ENCODE peak calls at places on chromosomes 13 and 19, in nine cellular contexts. One of them, this sample, is unnamed.

GRCh38 chr19:11013771-11014170 is 52.9 kb downstream of the SMARCA4 start:
- DNase-seq in esophagus squamous epithelium: no peak
- DNase-seq in osteoblast: peak
- DNase-seq in CD8-positive, alpha-beta T cell: no peak
- DNase-seq in dorsolateral prefrontal cortex: no peak
- DNase-seq in heart right ventricle: no peak
- DNase-seq in NB4: no peak
- DNase-seq in right lobe of liver: no peak
- DNase-seq in tibial artery: no peak
- DNase-seq in this sample: no peak

GRCh38 chr19:16330811-16331690 is 6.4 kb downstream of the KLF2 start:
- DNase-seq in right lobe of liver: no peak
- DNase-seq in CD8-positive, alpha-beta T cell: no peak
- DNase-seq in heart right ventricle: no peak
- DNase-seq in tibial artery: no peak
- DNase-seq in dorsolateral prefrontal cortex: no peak
- DNase-seq in NB4: no peak
- DNase-seq in osteoblast: peak
- DNase-seq in esophagus squamous epithelium: no peak
- DNase-seq in this sample: no peak

GRCh38 chr13:67792151-67792665 is 562.1 kb upstream of the PCDH9 start:
- DNase-seq in dorsolateral prefrontal cortex: no peak
- DNase-seq in tibial artery: no peak
- DNase-seq in NB4: no peak
- DNase-seq in esophagus squamous epithelium: no peak
- DNase-seq in right lobe of liver: no peak
- DNase-seq in heart right ventricle: no peak
- DNase-seq in CD8-positive, alpha-beta T cell: no peak
- DNase-seq in osteoblast: no peak
- DNase-seq in this sample: peak

GRCh38 chr19:48629599-48630288 is 7.4 kb downstream of the DBP start:
- DNase-seq in dorsolateral prefrontal cortex: no peak
- DNase-seq in right lobe of liver: peak
- DNase-seq in CD8-positive, alpha-beta T cell: no peak
- DNase-seq in tibial artery: no peak
- DNase-seq in heart right ventricle: peak
- DNase-seq in osteoblast: peak
- DNase-seq in NB4: peak
- DNase-seq in esophagus squamous epithelium: no peak
- DNase-seq in this sample: no peak

GRCh38 chr13:43755844-43756243 is 30.9 kb downstream of the ENOX1 start:
- DNase-seq in heart right ventricle: no peak
- DNase-seq in dorsolateral prefrontal cortex: no peak
- DNase-seq in tibial artery: no peak
- DNase-seq in CD8-positive, alpha-beta T cell: no peak
- DNase-seq in osteoblast: no peak
- DNase-seq in esophagus squamous epithelium: no peak
- DNase-seq in right lobe of liver: no peak
- DNase-seq in NB4: no peak
- DNase-seq in this sample: no peak

GRCh38 chr13:66069570-66069969 is 1160.6 kb downstream of the PCDH9 start:
- DNase-seq in heart right ventricle: no peak
- DNase-seq in osteoblast: no peak
- DNase-seq in tibial artery: no peak
- DNase-seq in esophagus squamous epithelium: no peak
- DNase-seq in CD8-positive, alpha-beta T cell: no peak
- DNase-seq in NB4: no peak
- DNase-seq in right lobe of liver: no peak
- DNase-seq in dorsolateral prefrontal cortex: no peak
- DNase-seq in this sample: peak

GRCh38 chr13:36395280-36395679 is 37.0 kb upstream of the CCNA1 start:
- DNase-seq in dorsolateral prefrontal cortex: no peak
- DNase-seq in tibial artery: no peak
- DNase-seq in esophagus squamous epithelium: no peak
- DNase-seq in right lobe of liver: no peak
- DNase-seq in osteoblast: peak
- DNase-seq in heart right ventricle: no peak
- DNase-seq in NB4: peak
- DNase-seq in CD8-positive, alpha-beta T cell: no peak
- DNase-seq in this sample: peak

GRCh38 chr19:269241-269640 is 22.0 kb downstream of the PLPP2 start:
- DNase-seq in osteoblast: no peak
- DNase-seq in right lobe of liver: no peak
- DNase-seq in tibial artery: no peak
- DNase-seq in heart right ventricle: no peak
- DNase-seq in esophagus squamous epithelium: no peak
- DNase-seq in dorsolateral prefrontal cortex: no peak
- DNase-seq in NB4: no peak
- DNase-seq in CD8-positive, alpha-beta T cell: no peak
- DNase-seq in this sample: no peak

GRCh38 chr13:95403349-95404140 is 102.3 kb upstream of the ABCC4 start:
- DNase-seq in dorsolateral prefrontal cortex: no peak
- DNase-seq in heart right ventricle: no peak
- DNase-seq in tibial artery: no peak
- DNase-seq in NB4: no peak
- DNase-seq in right lobe of liver: no peak
- DNase-seq in osteoblast: no peak
- DNase-seq in esophagus squamous epithelium: no peak
- DNase-seq in CD8-positive, alpha-beta T cell: no peak
- DNase-seq in this sample: peak

GRCh38 chr13:88483202-88483601 is 812.0 kb downstream of the SLITRK5 start:
- DNase-seq in heart right ventricle: no peak
- DNase-seq in CD8-positive, alpha-beta T cell: no peak
- DNase-seq in right lobe of liver: no peak
- DNase-seq in tibial artery: no peak
- DNase-seq in NB4: no peak
- DNase-seq in esophagus squamous epithelium: no peak
- DNase-seq in osteoblast: no peak
- DNase-seq in dorsolateral prefrontal cortex: no peak
- DNase-seq in this sample: no peak

GRCh38 chr13:79779061-79779460 is 298.1 kb downstream of the NDFIP2 start:
- DNase-seq in NB4: no peak
- DNase-seq in right lobe of liver: no peak
- DNase-seq in CD8-positive, alpha-beta T cell: no peak
- DNase-seq in esophagus squamous epithelium: no peak
- DNase-seq in osteoblast: no peak
- DNase-seq in heart right ventricle: no peak
- DNase-seq in tibial artery: no peak
- DNase-seq in dorsolateral prefrontal cortex: no peak
- DNase-seq in this sample: no peak

GRCh38 chr13:79777504-79777903 is 296.5 kb downstream of the NDFIP2 start:
- DNase-seq in CD8-positive, alpha-beta T cell: no peak
- DNase-seq in tibial artery: no peak
- DNase-seq in heart right ventricle: no peak
- DNase-seq in osteoblast: no peak
- DNase-seq in dorsolateral prefrontal cortex: no peak
- DNase-seq in NB4: no peak
- DNase-seq in right lobe of liver: no peak
- DNase-seq in esophagus squamous epithelium: no peak
- DNase-seq in this sample: no peak

GRCh38 chr13:79776538-79776937 is 295.6 kb downstream of the NDFIP2 start:
- DNase-seq in tibial artery: no peak
- DNase-seq in osteoblast: no peak
- DNase-seq in right lobe of liver: no peak
- DNase-seq in heart right ventricle: no peak
- DNase-seq in CD8-positive, alpha-beta T cell: no peak
- DNase-seq in dorsolateral prefrontal cortex: no peak
- DNase-seq in esophagus squamous epithelium: no peak
- DNase-seq in NB4: peak
- DNase-seq in this sample: peak

GRCh38 chr13:79772811-79773210 is 291.9 kb downstream of the NDFIP2 start:
- DNase-seq in heart right ventricle: no peak
- DNase-seq in NB4: no peak
- DNase-seq in tibial artery: no peak
- DNase-seq in CD8-positive, alpha-beta T cell: no peak
- DNase-seq in right lobe of liver: no peak
- DNase-seq in dorsolateral prefrontal cortex: no peak
- DNase-seq in esophagus squamous epithelium: no peak
- DNase-seq in osteoblast: no peak
- DNase-seq in this sample: no peak

GRCh38 chr13:79775830-79776229 is 294.9 kb downstream of the NDFIP2 start:
- DNase-seq in dorsolateral prefrontal cortex: no peak
- DNase-seq in esophagus squamous epithelium: no peak
- DNase-seq in osteoblast: peak
- DNase-seq in right lobe of liver: no peak
- DNase-seq in tibial artery: peak
- DNase-seq in heart right ventricle: no peak
- DNase-seq in CD8-positive, alpha-beta T cell: no peak
- DNase-seq in NB4: peak
- DNase-seq in this sample: peak
- TF ChIP-seq CTCF in dorsolateral prefrontal cortex: peak
- TF ChIP-seq CTCF in esophagus squamous epithelium: peak
- TF ChIP-seq CTCF in osteoblast: peak
- TF ChIP-seq CTCF in right lobe of liver: peak
- TF ChIP-seq CTCF in tibial artery: peak
- TF ChIP-seq CTCF in heart right ventricle: peak
- TF ChIP-seq CTCF in CD8-positive, alpha-beta T cell: no peak
- TF ChIP-seq CTCF in NB4: peak
- TF ChIP-seq CTCF in this sample: peak

DNA sequence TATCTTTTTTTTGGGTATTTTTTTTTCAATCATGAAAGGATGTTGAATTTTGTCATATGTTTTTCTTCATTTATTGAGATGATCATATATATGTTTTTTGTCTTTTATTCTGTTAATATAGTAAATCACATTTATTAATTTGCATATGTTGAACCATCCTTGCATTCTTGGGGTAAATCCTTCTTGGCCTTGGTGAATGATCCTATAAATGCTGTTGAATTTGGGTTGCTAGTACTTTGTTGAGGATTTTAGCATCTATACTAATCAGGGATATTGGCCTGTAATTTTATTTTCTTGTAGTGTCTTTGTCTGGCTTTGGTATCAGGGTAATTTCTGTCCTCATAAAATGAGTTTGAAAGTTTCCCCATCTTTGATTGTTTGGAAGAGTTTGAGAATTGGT is 199.9 kb downstream of the B3GLCT start:
- DNase-seq in dorsolateral prefrontal cortex: no peak
- DNase-seq in heart right ventricle: no peak
- DNase-seq in tibial artery: no peak
- DNase-seq in NB4: no peak
- DNase-seq in right lobe of liver: no peak
- DNase-seq in esophagus squamous epithelium: no peak
- DNase-seq in CD8-positive, alpha-beta T cell: no peak
- DNase-seq in osteoblast: no peak
- DNase-seq in this sample: no peak
- H3K4me3 ChIP-seq in dorsolateral prefrontal cortex: no peak
- H3K4me3 ChIP-seq in heart right ventricle: no peak
- H3K4me3 ChIP-seq in tibial artery: no peak
- H3K4me3 ChIP-seq in NB4: no peak
- H3K4me3 ChIP-seq in right lobe of liver: no peak
- H3K4me3 ChIP-seq in esophagus squamous epithelium: no peak
- H3K4me3 ChIP-seq in CD8-positive, alpha-beta T cell: no peak
- H3K4me3 ChIP-seq in osteoblast: no peak
- H3K4me3 ChIP-seq in this sample: no peak

GRCh38 chr13:75505327-75505726 is 23.4 kb upstream of the TBC1D4 start:
- DNase-seq in dorsolateral prefrontal cortex: no peak
- DNase-seq in osteoblast: no peak
- DNase-seq in heart right ventricle: no peak
- DNase-seq in CD8-positive, alpha-beta T cell: no peak
- DNase-seq in NB4: peak
- DNase-seq in esophagus squamous epithelium: no peak
- DNase-seq in right lobe of liver: no peak
- DNase-seq in tibial artery: no peak
- DNase-seq in this sample: no peak

GRCh38 chr13:75507027-75508001 is 25.3 kb upstream of the TBC1D4 start:
- DNase-seq in esophagus squamous epithelium: no peak
- DNase-seq in NB4: peak
- DNase-seq in osteoblast: no peak
- DNase-seq in CD8-positive, alpha-beta T cell: no peak
- DNase-seq in tibial artery: no peak
- DNase-seq in heart right ventricle: no peak
- DNase-seq in right lobe of liver: no peak
- DNase-seq in dorsolateral prefrontal cortex: no peak
- DNase-seq in this sample: no peak

GRCh38 chr13:75511226-75511625 is 26.4 kb downstream of the COMMD6 start:
- DNase-seq in dorsolateral prefrontal cortex: no peak
- DNase-seq in CD8-positive, alpha-beta T cell: no peak
- DNase-seq in tibial artery: no peak
- DNase-seq in NB4: no peak
- DNase-seq in right lobe of liver: no peak
- DNase-seq in esophagus squamous epithelium: no peak
- DNase-seq in heart right ventricle: no peak
- DNase-seq in osteoblast: no peak
- DNase-seq in this sample: no peak

GRCh38 chr13:75508002-75508548 is 26.1 kb upstream of the TBC1D4 start:
- DNase-seq in osteoblast: no peak
- DNase-seq in heart right ventricle: no peak
- DNase-seq in NB4: no peak
- DNase-seq in tibial artery: no peak
- DNase-seq in right lobe of liver: no peak
- DNase-seq in CD8-positive, alpha-beta T cell: no peak
- DNase-seq in dorsolateral prefrontal cortex: no peak
- DNase-seq in esophagus squamous epithelium: no peak
- DNase-seq in this sample: no peak

GRCh38 chr13:75505966-75506365 is 24.0 kb upstream of the TBC1D4 start:
- DNase-seq in esophagus squamous epithelium: no peak
- DNase-seq in CD8-positive, alpha-beta T cell: no peak
- DNase-seq in dorsolateral prefrontal cortex: no peak
- DNase-seq in NB4: peak
- DNase-seq in tibial artery: no peak
- DNase-seq in heart right ventricle: no peak
- DNase-seq in right lobe of liver: no peak
- DNase-seq in osteoblast: no peak
- DNase-seq in this sample: no peak
- TF ChIP-seq CTCF in esophagus squamous epithelium: no peak
- TF ChIP-seq CTCF in CD8-positive, alpha-beta T cell: no peak
- TF ChIP-seq CTCF in dorsolateral prefrontal cortex: no peak
- TF ChIP-seq CTCF in NB4: no peak
- TF ChIP-seq CTCF in tibial artery: no peak
- TF ChIP-seq CTCF in heart right ventricle: no peak
- TF ChIP-seq CTCF in right lobe of liver: no peak
- TF ChIP-seq CTCF in osteoblast: no peak
- TF ChIP-seq CTCF in this sample: no peak

GRCh38 chr19:56971230-56971629 is 130.7 kb upstream of the PEG3 start:
- DNase-seq in NB4: no peak
- DNase-seq in esophagus squamous epithelium: no peak
- DNase-seq in right lobe of liver: no peak
- DNase-seq in heart right ventricle: no peak
- DNase-seq in CD8-positive, alpha-beta T cell: no peak
- DNase-seq in tibial artery: no peak
- DNase-seq in osteoblast: no peak
- DNase-seq in dorsolateral prefrontal cortex: no peak
- DNase-seq in this sample: no peak

GRCh38 chr19:56966697-56967299 is 126.3 kb upstream of the PEG3 start:
- DNase-seq in esophagus squamous epithelium: no peak
- DNase-seq in tibial artery: no peak
- DNase-seq in osteoblast: no peak
- DNase-seq in heart right ventricle: no peak
- DNase-seq in right lobe of liver: no peak
- DNase-seq in NB4: no peak
- DNase-seq in dorsolateral prefrontal cortex: no peak
- DNase-seq in CD8-positive, alpha-beta T cell: no peak
- DNase-seq in this sample: no peak

GRCh38 chr19:56969726-56970125 is 129.2 kb upstream of the PEG3 start:
- DNase-seq in NB4: no peak
- DNase-seq in tibial artery: no peak
- DNase-seq in CD8-positive, alpha-beta T cell: no peak
- DNase-seq in esophagus squamous epithelium: no peak
- DNase-seq in dorsolateral prefrontal cortex: no peak
- DNase-seq in osteoblast: no peak
- DNase-seq in heart right ventricle: no peak
- DNase-seq in right lobe of liver: no peak
- DNase-seq in this sample: no peak

GRCh38 chr19:56964526-56964925 is 124.0 kb upstream of the PEG3 start:
- DNase-seq in heart right ventricle: no peak
- DNase-seq in esophagus squamous epithelium: no peak
- DNase-seq in CD8-positive, alpha-beta T cell: no peak
- DNase-seq in right lobe of liver: no peak
- DNase-seq in dorsolateral prefrontal cortex: no peak
- DNase-seq in NB4: no peak
- DNase-seq in tibial artery: no peak
- DNase-seq in osteoblast: no peak
- DNase-seq in this sample: no peak

GRCh38 chr19:56966225-56966696 is 125.7 kb upstream of the PEG3 start:
- DNase-seq in tibial artery: no peak
- DNase-seq in NB4: no peak
- DNase-seq in right lobe of liver: no peak
- DNase-seq in dorsolateral prefrontal cortex: no peak
- DNase-seq in osteoblast: no peak
- DNase-seq in esophagus squamous epithelium: no peak
- DNase-seq in CD8-positive, alpha-beta T cell: no peak
- DNase-seq in heart right ventricle: no peak
- DNase-seq in this sample: no peak
- H3K4me3 ChIP-seq in tibial artery: no peak
- H3K4me3 ChIP-seq in NB4: no peak
- H3K4me3 ChIP-seq in right lobe of liver: no peak
- H3K4me3 ChIP-seq in dorsolateral prefrontal cortex: no peak
- H3K4me3 ChIP-seq in osteoblast: no peak
- H3K4me3 ChIP-seq in esophagus squamous epithelium: no peak
- H3K4me3 ChIP-seq in CD8-positive, alpha-beta T cell: no peak
- H3K4me3 ChIP-seq in heart right ventricle: no peak
- H3K4me3 ChIP-seq in this sample: no peak